ENCODE peak calls at places on chromosome 13, in nine cellular contexts. A, E, T, Q, N, L, R, X and J are unnamed samples.

GRCh38 chr13:49494645-49495044 is 1.1 kb upstream of the PHF11 start:
- DNase-seq in Q (no peak), E (no peak), A (no peak), R (no peak), L (no peak), T (no peak), N (no peak), X (no peak), J (no peak)

GRCh38 chr13:75818181-75819110 is 182.3 kb downstream of the LMO7 start:
- DNase-seq in N (peak), Q (no peak), E (no peak), X (no peak), L (no peak), R (no peak), A (no peak), T (no peak), J (no peak)

GRCh38 chr13:97855570-97855970 is 97.9 kb upstream of the IPO5 start:
- DNase-seq in X (no peak), R (peak), N (no peak), A (peak), L (peak), E (peak), T (peak), Q (peak), J (peak)

GRCh38 chr13:27200413-27201066 is 28.9 kb upstream of the USP12 start:
- DNase-seq in R (no peak), X (no peak), N (no peak), Q (no peak), E (no peak), T (no peak), A (no peak), L (no peak), J (no peak)

GRCh38 chr13:80458546-80458945 is 117.6 kb upstream of the SPRY2 start:
- DNase-seq in X (no peak), N (no peak), Q (no peak), E (no peak), A (no peak), R (no peak), T (no peak), L (no peak), J (no peak)

GRCh38 chr13:18943273-18943672 is 238.4 kb downstream of the TUBA3C start:
- DNase-seq in L (no peak), A (no peak), Q (no peak), R (no peak), T (no peak), E (no peak), N (peak), X (no peak), J (no peak)

GRCh38 chr13:110272651-110273050 is 34.3 kb downstream of the COL4A1 start:
- DNase-seq in A (no peak), R (no peak), E (no peak), X (no peak), N (no peak), T (no peak), L (no peak), Q (no peak), J (no peak)

GRCh38 chr13:109547942-109548860 is 238.2 kb downstream of the IRS2 start:
- DNase-seq in T (no peak), N (no peak), A (no peak), L (no peak), X (no peak), Q (no peak), R (no peak), E (no peak), J (no peak)

GRCh38 chr13:43030548-43030947 is 7.2 kb downstream of the DNAJC15 start:
- DNase-seq in L (no peak), N (no peak), A (no peak), E (no peak), X (no peak), T (no peak), R (no peak), Q (no peak), J (no peak)

GRCh38 chr13:79423801-79424642 is 18.0 kb upstream of the RBM26 start:
- DNase-seq in Q (no peak), X (no peak), R (peak), N (no peak), E (peak), L (no peak), T (no peak), A (no peak), J (no peak)

GRCh38 chr13:41652735-41653361 is 195.5 kb downstream of the RGCC start:
- DNase-seq in L (no peak), X (no peak), R (peak), N (no peak), T (peak), Q (no peak), A (no peak), E (peak), J (no peak)
- TF ChIP-seq CTCF in L (peak), X (peak), R (peak), N (peak), T (peak), Q (peak), A (peak), E (peak), J (peak)

DNA sequence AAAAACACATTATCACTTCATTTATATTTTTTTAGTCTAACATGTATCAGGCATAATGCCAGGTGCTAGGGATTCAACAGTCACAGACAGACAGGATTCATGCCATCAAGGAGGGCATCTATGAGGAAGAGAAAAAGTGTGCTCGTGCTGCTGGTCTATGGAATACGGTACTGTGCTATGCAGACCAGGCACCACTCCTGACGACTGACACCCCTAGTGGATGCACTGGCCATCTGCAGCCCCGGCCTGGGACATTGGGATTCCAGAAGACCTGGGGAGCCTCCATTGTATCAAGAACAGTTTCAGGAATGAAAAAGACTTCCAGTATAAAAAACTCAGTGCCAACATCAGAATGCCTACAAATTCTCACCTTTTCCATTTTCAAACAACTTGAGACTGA is 94.0 kb downstream of the KLF12 start:
- DNase-seq in R (no peak), A (peak), X (peak), Q (peak), L (peak), T (peak), N (peak), E (peak), J (peak)
- TF ChIP-seq CTCF in R (peak), A (peak), X (peak), Q (peak), L (peak), T (peak), N (peak), E (no peak), J (peak)

DNA sequence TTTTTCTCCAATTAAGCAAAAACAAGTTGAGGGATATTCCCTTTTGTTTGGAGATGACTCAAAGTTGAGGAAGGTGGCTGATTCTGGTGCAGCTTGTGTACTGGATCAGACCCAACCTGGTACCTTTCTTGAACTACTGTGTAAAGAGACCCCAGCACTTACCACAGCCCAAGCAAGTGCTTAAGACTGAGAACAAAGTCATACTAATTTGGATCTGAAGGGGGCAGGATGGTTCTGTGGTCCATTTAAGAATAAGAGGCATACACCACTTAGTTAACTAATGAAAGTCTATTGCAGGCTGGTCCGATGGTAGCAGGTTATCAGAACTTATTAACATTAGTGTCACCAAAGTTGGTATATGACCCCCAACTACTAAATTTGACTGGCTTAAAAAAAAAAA is 6.3 kb downstream of the THSD1 start:
- DNase-seq in L (no peak), N (no peak), R (no peak), X (no peak), E (peak), T (no peak), Q (no peak), A (no peak), J (no peak)
- TF ChIP-seq CTCF in L (no peak), N (no peak), R (no peak), X (peak), E (peak), T (no peak), Q (no peak), A (peak), J (no peak)

DNA sequence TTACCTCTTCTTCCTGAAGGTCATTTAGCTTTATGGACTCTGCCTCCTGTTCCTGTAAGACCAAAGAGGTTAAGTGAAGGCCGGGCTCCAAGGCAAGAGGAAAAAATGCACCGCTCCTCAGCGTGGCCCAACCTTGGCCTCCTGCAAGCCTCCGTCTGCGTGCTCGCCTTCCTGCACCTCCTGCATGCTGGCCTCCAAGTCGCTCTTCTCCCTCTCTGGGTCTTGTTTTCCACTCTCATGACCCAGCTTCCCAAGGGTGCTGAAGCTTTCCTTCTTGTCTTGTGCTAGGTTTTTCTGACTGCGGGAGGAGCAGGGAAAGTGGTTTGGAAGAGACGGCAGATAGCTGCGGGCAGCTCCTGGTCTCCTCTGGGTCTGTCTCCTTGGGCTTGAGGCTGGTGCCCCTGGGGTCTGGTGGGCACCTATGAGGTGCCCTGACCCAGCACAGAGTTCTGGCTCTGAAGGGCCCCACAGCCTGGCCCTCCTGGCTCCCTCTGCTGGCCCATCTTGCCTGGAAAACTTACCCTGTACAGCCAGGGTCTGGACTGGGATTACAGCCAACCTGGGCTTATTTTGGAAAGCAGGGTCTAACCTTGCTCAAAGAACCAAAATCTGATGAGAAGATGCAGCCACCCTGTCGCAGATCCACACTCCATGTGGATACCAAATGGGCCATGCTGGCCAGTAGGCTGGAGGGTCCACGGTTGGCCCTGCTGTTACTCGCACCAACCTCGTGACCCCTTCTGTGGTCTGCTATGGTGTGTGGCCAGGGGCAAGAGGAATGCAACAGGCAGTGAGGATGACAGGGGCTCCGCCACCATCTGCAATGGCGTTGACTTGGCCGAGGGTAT is 5.2 kb downstream of the C13orf46 start:
- DNase-seq in R (no peak), Q (no peak), A (no peak), L (peak), X (no peak), T (no peak), N (no peak), E (no peak), J (no peak)
- TF ChIP-seq CTCF in R (no peak), Q (no peak), A (peak), L (no peak), X (no peak), T (no peak), N (no peak), E (no peak), J (no peak)

GRCh38 chr13:67841071-67841470 is 610.9 kb upstream of the PCDH9 start:
- DNase-seq in T (no peak), R (no peak), L (no peak), A (peak), E (no peak), Q (no peak), N (no peak), X (no peak), J (no peak)
- TF ChIP-seq CTCF in T (no peak), R (no peak), L (no peak), A (peak), E (no peak), Q (no peak), N (no peak), X (no peak), J (no peak)

GRCh38 chr13:98886587-98886986 is 91.3 kb downstream of the DOCK9 start:
- DNase-seq in R (no peak), L (no peak), N (no peak), E (no peak), Q (no peak), X (no peak), A (no peak), T (no peak), J (no peak)
- TF ChIP-seq CTCF in R (no peak), L (no peak), N (no peak), E (no peak), Q (no peak), X (no peak), A (no peak), T (no peak), J (no peak)

DNA sequence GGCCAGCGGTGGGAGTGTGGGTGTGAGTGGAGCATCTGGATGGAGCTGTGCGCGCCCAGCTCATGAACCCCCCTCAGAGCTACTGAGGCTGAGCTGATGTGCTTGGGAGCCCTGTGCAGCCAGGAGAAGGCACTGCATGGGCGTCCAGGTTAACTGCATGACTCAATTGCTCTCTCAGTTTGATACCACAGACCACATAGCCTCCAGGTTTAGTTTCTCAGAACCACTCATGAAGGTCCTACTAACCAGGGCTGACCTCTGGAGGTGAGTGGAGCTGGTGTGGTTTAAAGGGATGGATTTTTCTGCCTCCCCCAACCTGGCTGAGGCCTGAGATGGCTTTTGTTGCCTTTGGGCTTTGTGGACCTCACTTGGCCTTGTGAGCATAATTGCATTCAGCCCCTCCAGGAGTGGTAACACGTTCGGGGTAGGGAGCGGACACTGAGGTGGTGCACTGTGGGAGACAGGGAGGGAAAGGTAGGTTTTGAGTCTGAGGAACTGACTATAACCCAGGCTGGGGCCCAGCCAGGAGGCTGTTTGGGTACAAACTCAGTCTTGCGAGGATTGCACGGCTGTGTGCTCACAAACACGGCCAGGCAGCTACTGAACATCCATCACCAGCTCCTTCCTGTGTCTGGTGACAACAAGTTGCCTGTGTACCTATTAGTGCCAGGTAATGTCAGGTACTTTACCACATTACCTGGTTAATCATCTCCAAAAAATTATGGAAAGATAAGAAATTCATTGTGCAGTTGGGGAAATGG is 97.5 kb downstream of the RGCC start:
- DNase-seq in N (no peak), A (no peak), Q (no peak), T (no peak), R (no peak), L (no peak), X (no peak), E (no peak), J (no peak)
- TF ChIP-seq CTCF in N (no peak), A (no peak), Q (no peak), T (no peak), R (no peak), L (no peak), X (no peak), E (no peak), J (no peak)